ENCODE peak calls at places on chromosomes 11 and 22, in four cellular contexts. One of them, this sample, is unnamed.
A peak's percentile ranks its signal among the peaks of the same experiment; 100 is the strongest.

GRCh38 chr11:95140397-95141030 is 50.9 kb downstream of the ENDOD1 start:
- DNase-seq in right atrium auricular region: no peak
- DNase-seq in Calu3: no peak
- DNase-seq in upper lobe of left lung: no peak
- DNase-seq in this sample: no peak

GRCh38 chr11:36376315-36376887 is 80.3 kb downstream of the PRR5L start:
- DNase-seq in right atrium auricular region: no peak
- DNase-seq in Calu3: no peak
- DNase-seq in upper lobe of left lung: peak; percentile 76
- DNase-seq in this sample: no peak

GRCh38 chr11:125036933-125037332 is 26.2 kb upstream of the SLC37A2 start:
- DNase-seq in right atrium auricular region: no peak
- DNase-seq in Calu3: no peak
- DNase-seq in upper lobe of left lung: no peak
- DNase-seq in this sample: no peak

GRCh38 chr11:80925291-80925690 is 1484.5 kb upstream of the TENM4 start:
- DNase-seq in right atrium auricular region: no peak
- DNase-seq in Calu3: no peak
- DNase-seq in upper lobe of left lung: no peak
- DNase-seq in this sample: no peak

GRCh38 chr22:43465291-43466015 is 53.6 kb downstream of the MPPED1 start:
- DNase-seq in right atrium auricular region: no peak
- DNase-seq in Calu3: no peak
- DNase-seq in upper lobe of left lung: no peak
- DNase-seq in this sample: no peak

GRCh38 chr11:31804439-31805036 is 6.6 kb downstream of the PAX6 start:
- DNase-seq in right atrium auricular region: peak; percentile 54
- DNase-seq in Calu3: no peak
- DNase-seq in upper lobe of left lung: peak; percentile 53
- DNase-seq in this sample: no peak

GRCh38 chr22:44455151-44455962 is 42.7 kb downstream of the RTL6 start:
- DNase-seq in right atrium auricular region: peak; percentile 56
- DNase-seq in Calu3: no peak
- DNase-seq in upper lobe of left lung: no peak
- DNase-seq in this sample: no peak

GRCh38 chr22:24492391-24492790 is 2.7 kb upstream of the UPB1 start:
- DNase-seq in right atrium auricular region: no peak
- DNase-seq in Calu3: no peak
- DNase-seq in upper lobe of left lung: no peak
- DNase-seq in this sample: no peak

GRCh38 chr11:45082744-45083543 is 63.5 kb upstream of the PRDM11 start:
- DNase-seq in right atrium auricular region: no peak
- DNase-seq in Calu3: no peak
- DNase-seq in upper lobe of left lung: peak; percentile 40
- DNase-seq in this sample: peak; percentile 47

GRCh38 chr22:24952837-24953293 is 349 bp downstream of the KIAA1671 start:
- DNase-seq in right atrium auricular region: no peak
- DNase-seq in Calu3: peak; percentile 76
- DNase-seq in upper lobe of left lung: no peak
- DNase-seq in this sample: no peak

GRCh38 chr11:58742981-58743880 is 11.5 kb upstream of the GLYAT start:
- DNase-seq in right atrium auricular region: no peak
- DNase-seq in Calu3: no peak
- DNase-seq in upper lobe of left lung: no peak
- DNase-seq in this sample: no peak

GRCh38 chr11:16776716-16777115 is 38.3 kb downstream of the C11orf58 start:
- DNase-seq in right atrium auricular region: no peak
- DNase-seq in Calu3: no peak
- DNase-seq in upper lobe of left lung: no peak
- DNase-seq in this sample: no peak

GRCh38 chr22:40332319-40332781 is 13.9 kb upstream of the ADSL start:
- DNase-seq in right atrium auricular region: no peak
- DNase-seq in Calu3: no peak
- DNase-seq in upper lobe of left lung: no peak
- DNase-seq in this sample: no peak

GRCh38 chr11:130448416-130449068 is at the start of gene ADAMTS15:
- DNase-seq in right atrium auricular region: peak; percentile 89
- DNase-seq in Calu3: peak; percentile 75
- DNase-seq in upper lobe of left lung: peak; percentile 91
- DNase-seq in this sample: no peak

GRCh38 chr22:50683086-50683993 is 10.7 kb downstream of the SHANK3 start:
- DNase-seq in right atrium auricular region: peak; percentile 28
- DNase-seq in Calu3: no peak
- DNase-seq in upper lobe of left lung: no peak
- DNase-seq in this sample: no peak

GRCh38 chr11:25970726-25971508 is 361.0 kb upstream of the ANO3 start:
- DNase-seq in right atrium auricular region: no peak
- DNase-seq in Calu3: peak; percentile 2
- DNase-seq in upper lobe of left lung: no peak
- DNase-seq in this sample: no peak

GRCh38 chr11:126637800-126638175 is 282.3 kb downstream of the ST3GAL4 start:
- DNase-seq in right atrium auricular region: no peak
- DNase-seq in Calu3: no peak
- DNase-seq in upper lobe of left lung: no peak
- DNase-seq in this sample: no peak

GRCh38 chr22:46561435-46561905 is 24.1 kb upstream of the CELSR1 start:
- DNase-seq in right atrium auricular region: no peak
- DNase-seq in Calu3: no peak
- DNase-seq in upper lobe of left lung: no peak
- DNase-seq in this sample: no peak

GRCh38 chr11:133913761-133914160 is 43.0 kb downstream of the IGSF9B start:
- DNase-seq in right atrium auricular region: no peak
- DNase-seq in Calu3: no peak
- DNase-seq in upper lobe of left lung: no peak
- DNase-seq in this sample: no peak

GRCh38 chr11:66020212-66020611 is 6.1 kb downstream of the CATSPER1 start:
- DNase-seq in right atrium auricular region: no peak
- DNase-seq in Calu3: no peak
- DNase-seq in upper lobe of left lung: no peak
- DNase-seq in this sample: no peak

GRCh38 chr11:125671561-125671960 is 9.1 kb downstream of the ACRV1 start:
- DNase-seq in right atrium auricular region: no peak
- DNase-seq in Calu3: no peak
- DNase-seq in upper lobe of left lung: no peak
- DNase-seq in this sample: no peak

GRCh38 chr11:108654994-108655631 is 9.8 kb upstream of the DDX10 start:
- DNase-seq in right atrium auricular region: no peak
- DNase-seq in Calu3: peak; percentile 51
- DNase-seq in upper lobe of left lung: no peak
- DNase-seq in this sample: no peak

GRCh38 chr11:62981743-62982142 is 3.0 kb downstream of the SLC22A6 start:
- DNase-seq in right atrium auricular region: no peak
- DNase-seq in Calu3: no peak
- DNase-seq in upper lobe of left lung: no peak
- DNase-seq in this sample: no peak

GRCh38 chr11:26093206-26093605 is 238.7 kb upstream of the ANO3 start:
- DNase-seq in right atrium auricular region: no peak
- DNase-seq in Calu3: no peak
- DNase-seq in upper lobe of left lung: no peak
- DNase-seq in this sample: no peak

GRCh38 chr11:125956371-125956770 is 10.5 kb downstream of the VSIG10L2 start:
- DNase-seq in right atrium auricular region: peak; percentile 85
- DNase-seq in Calu3: no peak
- DNase-seq in upper lobe of left lung: peak; percentile 48
- DNase-seq in this sample: no peak

GRCh38 chr22:46622081-46622521 is 1.9 kb downstream of the GRAMD4 start:
- DNase-seq in right atrium auricular region: no peak
- DNase-seq in Calu3: no peak
- DNase-seq in upper lobe of left lung: peak; percentile 81
- DNase-seq in this sample: no peak

GRCh38 chr11:134074766-134075165 is 5.9 kb downstream of the JAM3 start:
- DNase-seq in right atrium auricular region: no peak
- DNase-seq in Calu3: no peak
- DNase-seq in upper lobe of left lung: no peak
- DNase-seq in this sample: no peak

GRCh38 chr22:50730013-50730891 is 7.8 kb upstream of the ACR start:
- DNase-seq in right atrium auricular region: no peak
- DNase-seq in Calu3: no peak
- DNase-seq in upper lobe of left lung: peak; percentile 84
- DNase-seq in this sample: no peak

GRCh38 chr11:75576445-75577049 is 14.5 kb downstream of the SERPINH1 start:
- DNase-seq in right atrium auricular region: no peak
- DNase-seq in Calu3: peak; percentile 75
- DNase-seq in upper lobe of left lung: peak; percentile 79
- DNase-seq in this sample: peak; percentile 60

GRCh38 chr11:43686207-43686606 is 5.7 kb downstream of the HSD17B12 start:
- DNase-seq in right atrium auricular region: no peak
- DNase-seq in Calu3: no peak
- DNase-seq in upper lobe of left lung: no peak
- DNase-seq in this sample: no peak

GRCh38 chr22:46511391-46512370 is 25.7 kb downstream of the CELSR1 start:
- DNase-seq in right atrium auricular region: no peak
- DNase-seq in Calu3: no peak
- DNase-seq in upper lobe of left lung: no peak
- DNase-seq in this sample: no peak

GRCh38 chr11:104124979-104125378 is 39.0 kb downstream of the PDGFD start:
- DNase-seq in right atrium auricular region: no peak
- DNase-seq in Calu3: no peak
- DNase-seq in upper lobe of left lung: no peak
- DNase-seq in this sample: no peak

GRCh38 chr11:78941226-78941851 is 366.7 kb upstream of the NARS2 start:
- DNase-seq in right atrium auricular region: no peak
- DNase-seq in Calu3: no peak
- DNase-seq in upper lobe of left lung: peak; percentile 87
- DNase-seq in this sample: no peak

DNA sequence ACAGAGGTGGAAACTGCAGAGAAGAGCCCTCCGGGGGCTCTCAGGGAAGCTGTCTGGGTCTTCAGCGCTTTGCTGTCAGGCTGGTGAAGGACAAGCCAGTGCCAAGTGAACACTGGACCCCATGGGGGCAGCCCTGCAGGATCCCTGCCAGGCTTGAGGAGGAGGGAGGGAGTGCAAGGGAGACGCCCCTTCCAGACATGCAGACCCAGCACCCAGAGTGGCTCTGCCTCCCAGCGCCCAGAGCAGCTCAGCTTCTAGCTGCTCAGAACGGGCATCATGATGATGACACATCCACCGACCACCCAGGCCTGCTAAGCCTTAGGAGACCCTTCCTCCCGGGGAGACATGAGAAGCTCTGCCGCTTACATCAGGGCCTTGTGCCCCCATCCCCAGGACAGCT is 39.7 kb downstream of the TBX1 start:
- DNase-seq in right atrium auricular region: no peak
- DNase-seq in Calu3: no peak
- DNase-seq in upper lobe of left lung: no peak
- DNase-seq in this sample: no peak
- TF ChIP-seq CTCF in right atrium auricular region: no peak
- TF ChIP-seq CTCF in Calu3: no peak
- TF ChIP-seq CTCF in upper lobe of left lung: no peak
- TF ChIP-seq CTCF in this sample: no peak

DNA sequence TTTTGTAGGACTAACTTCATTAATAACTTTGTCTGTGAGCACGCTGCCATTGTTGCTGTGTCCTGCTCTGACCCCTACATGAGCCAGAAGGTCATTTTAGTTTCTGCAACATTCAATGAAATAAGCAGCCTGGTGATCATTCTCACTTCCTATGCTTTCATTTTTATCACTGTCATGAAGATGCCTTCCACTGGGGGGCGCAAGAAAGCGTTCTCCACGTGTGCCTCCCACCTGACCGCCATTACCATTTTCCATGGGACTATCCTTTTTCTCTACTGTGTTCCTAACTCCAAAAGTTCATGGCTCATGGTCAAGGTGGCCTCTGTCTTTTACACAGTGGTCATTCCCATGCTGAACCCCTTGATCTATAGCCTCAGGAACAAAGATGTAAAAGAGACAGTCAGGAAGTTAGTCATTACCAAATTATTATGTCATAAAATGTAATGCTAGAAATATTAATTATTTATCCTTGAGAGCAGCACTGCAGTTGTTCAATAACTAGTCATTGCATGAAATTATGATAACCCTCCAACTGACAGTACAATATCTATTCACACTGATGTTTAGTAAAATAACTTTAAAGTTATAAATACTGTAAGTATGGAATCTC is 46.4 kb upstream of the OR5D13 start:
- DNase-seq in right atrium auricular region: no peak
- DNase-seq in Calu3: no peak
- DNase-seq in upper lobe of left lung: no peak
- DNase-seq in this sample: no peak
- TF ChIP-seq CTCF in right atrium auricular region: no peak
- TF ChIP-seq CTCF in Calu3: no peak
- TF ChIP-seq CTCF in upper lobe of left lung: no peak
- TF ChIP-seq CTCF in this sample: no peak

GRCh38 chr22:22061085-22062077 is 78.8 kb upstream of the TOP3B start:
- DNase-seq in right atrium auricular region: no peak
- DNase-seq in Calu3: no peak
- DNase-seq in upper lobe of left lung: no peak
- DNase-seq in this sample: no peak
- TF ChIP-seq CTCF in right atrium auricular region: peak; percentile 49
- TF ChIP-seq CTCF in Calu3: no peak
- TF ChIP-seq CTCF in upper lobe of left lung: no peak
- TF ChIP-seq CTCF in this sample: no peak

DNA sequence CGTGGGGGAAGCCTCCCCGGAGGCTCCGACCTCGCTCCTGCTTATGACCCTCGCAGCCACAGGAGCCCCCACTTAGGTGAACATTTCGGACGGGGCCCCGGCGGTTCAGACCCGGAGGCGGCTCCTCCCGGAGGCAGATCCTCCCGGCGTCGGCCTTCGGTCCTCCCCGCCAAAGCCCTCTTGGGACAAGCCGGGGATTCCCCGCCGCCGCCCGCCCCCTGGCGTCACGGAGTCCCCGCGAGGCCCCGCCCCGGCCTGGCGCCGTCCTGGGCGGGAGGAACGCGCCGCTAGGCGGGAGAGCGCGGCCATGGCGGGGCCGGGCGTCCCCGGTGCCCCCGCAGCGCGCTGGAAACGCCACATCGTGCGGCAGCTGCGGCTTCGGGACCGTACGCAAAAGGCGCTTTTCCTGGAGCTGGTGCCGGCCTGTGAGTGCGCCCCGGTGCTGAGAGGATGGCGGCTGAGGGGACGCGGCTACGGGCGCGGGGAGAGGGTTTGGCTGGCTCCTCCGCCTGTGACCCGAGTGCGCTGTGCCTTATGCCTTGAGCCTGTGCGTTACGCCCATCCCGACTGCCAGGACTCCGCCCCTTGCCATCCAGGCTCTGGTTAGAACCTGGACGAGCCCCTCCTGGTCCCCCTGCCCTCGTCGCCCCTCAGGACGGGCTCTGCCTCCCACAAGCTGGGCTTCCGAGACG is at the start of gene ATG16L2:
- DNase-seq in right atrium auricular region: peak; percentile 84
- DNase-seq in Calu3: peak; percentile 94
- DNase-seq in upper lobe of left lung: peak; percentile 99
- DNase-seq in this sample: peak; percentile 97
- TF ChIP-seq CTCF in right atrium auricular region: peak; percentile 64
- TF ChIP-seq CTCF in Calu3: no peak
- TF ChIP-seq CTCF in upper lobe of left lung: peak; percentile 27
- TF ChIP-seq CTCF in this sample: no peak

GRCh38 chr11:30451167-30451566 is 128.3 kb downstream of the ARL14EP start:
- DNase-seq in right atrium auricular region: no peak
- DNase-seq in Calu3: no peak
- DNase-seq in upper lobe of left lung: no peak
- DNase-seq in this sample: no peak
- TF ChIP-seq CTCF in right atrium auricular region: no peak
- TF ChIP-seq CTCF in Calu3: no peak
- TF ChIP-seq CTCF in upper lobe of left lung: no peak
- TF ChIP-seq CTCF in this sample: no peak